ENCODE peak calls at places on chromosome 16, in four cellular contexts. X, V, P and E are unnamed samples. For H3K27me3, the result is how much of the 10 kb centered on the place peaks cover.

GRCh38 chr16:67672739-67673662 is 6.4 kb downstream of the C16orf86 start:
- DNase-seq in X (peak), V (peak), P (peak), E (no peak)

GRCh38 chr16:66266436-66267286 is 99.8 kb upstream of the CDH5 start:
- DNase-seq in X (no peak), V (peak), P (no peak), E (peak)

GRCh38 chr16:83068686-83069085 is 441.9 kb downstream of the CDH13 start:
- DNase-seq in X (no peak), V (no peak), P (no peak), E (no peak)

GRCh38 chr16:15952265-15952711 is 2.9 kb downstream of the ABCC1 start:
- DNase-seq in X (peak), V (peak), P (no peak), E (no peak)

GRCh38 chr16:65294708-65295107 is 172.8 kb upstream of the CDH11 start:
- DNase-seq in X (no peak), V (peak), P (no peak), E (no peak)

GRCh38 chr16:9047689-9048301 is 43.6 kb upstream of the HAPSTR1 start:
- DNase-seq in X (peak), V (peak), P (no peak), E (peak)

GRCh38 chr16:24988593-24989338 is 26.4 kb downstream of the ARHGAP17 start:
- DNase-seq in X (peak), V (peak), P (no peak), E (peak)

GRCh38 chr16:66874079-66874775 is 6.1 kb upstream of the PDP2 start:
- DNase-seq in X (no peak), V (no peak), P (no peak), E (peak)

GRCh38 chr16:27253526-27253930 is 15.0 kb downstream of the NSMCE1 start:
- DNase-seq in X (no peak), V (peak), P (no peak), E (peak)

GRCh38 chr16:66895697-66895995 is 15.3 kb downstream of the PDP2 start:
- DNase-seq in X (no peak), V (no peak), P (no peak), E (no peak)

GRCh38 chr16:84532299-84532724 is 27.9 kb upstream of the MEAK7 start:
- DNase-seq in X (peak), V (peak), P (no peak), E (peak)

GRCh38 chr16:56688762-56689161 is 6.5 kb downstream of the MT1X start:
- DNase-seq in X (no peak), V (no peak), P (no peak), E (no peak)

GRCh38 chr16:79823644-79824043 is 223.1 kb upstream of the MAF start:
- DNase-seq in X (no peak), V (no peak), P (no peak), E (no peak)

GRCh38 chr16:4085405-4085970 is 30.8 kb downstream of the ADCY9 start:
- DNase-seq in X (no peak), V (peak), P (no peak), E (no peak)

GRCh38 chr16:71421911-71422310 is 19.9 kb downstream of the TLE7 start:
- DNase-seq in X (peak), V (no peak), P (no peak), E (no peak)

GRCh38 chr16:87066695-87067556 is 250.3 kb downstream of the C16orf95 start:
- DNase-seq in X (no peak), V (peak), P (no peak), E (no peak)

GRCh38 chr16:87064731-87065720 is 252.2 kb downstream of the C16orf95 start:
- DNase-seq in X (no peak), V (no peak), P (no peak), E (no peak)

GRCh38 chr16:87068316-87068715 is 248.9 kb downstream of the C16orf95 start:
- DNase-seq in X (no peak), V (no peak), P (no peak), E (peak)

GRCh38 chr16:87067890-87068289 is 249.3 kb downstream of the C16orf95 start:
- DNase-seq in X (no peak), V (no peak), P (no peak), E (no peak)

DNA sequence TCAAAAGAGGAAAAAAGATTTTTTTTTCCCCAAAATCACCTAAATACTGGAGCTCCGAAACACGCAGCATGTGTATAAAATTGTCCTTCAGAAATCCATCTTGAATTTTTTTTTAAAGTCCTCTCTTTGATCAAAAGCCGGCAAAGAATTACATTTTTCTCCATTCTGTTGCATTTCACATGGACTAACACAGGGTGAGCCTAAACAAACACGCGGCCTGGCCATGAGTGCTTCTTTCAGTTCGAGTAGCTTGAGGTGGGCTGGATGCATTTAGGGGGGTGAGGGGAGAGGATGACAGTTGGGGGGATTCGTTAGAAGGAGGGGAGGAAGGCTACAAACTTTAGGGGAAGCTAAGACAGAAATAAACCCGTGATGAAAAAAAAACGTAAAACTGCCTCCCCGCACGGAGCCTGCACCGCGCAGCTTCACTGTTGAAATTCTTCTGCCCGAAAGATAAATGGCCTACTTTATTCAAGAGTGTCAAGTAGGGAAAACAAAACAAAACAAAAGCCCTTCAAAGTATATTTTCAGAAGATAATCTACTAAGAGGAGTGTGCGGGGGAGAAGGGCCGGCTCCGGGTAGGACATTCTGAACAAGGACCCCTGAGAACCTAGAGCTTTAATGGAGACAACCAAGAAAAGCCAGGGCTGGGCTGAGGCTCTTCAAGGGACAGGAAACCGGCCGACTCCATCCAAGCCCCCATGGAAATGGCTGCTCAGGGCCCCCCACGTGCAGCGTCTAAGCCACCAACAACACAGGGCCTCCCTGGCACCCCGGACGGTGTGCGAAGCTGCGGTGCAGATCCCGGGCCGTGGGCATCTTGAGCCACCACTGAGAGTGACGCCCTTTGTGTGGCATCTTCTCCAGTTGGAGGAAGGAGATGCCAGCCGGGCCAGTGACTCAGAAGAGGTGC is 251.2 kb downstream of the C16orf95 start:
- DNase-seq in X (no peak), V (peak), P (no peak), E (no peak)
- H3K27me3 ChIP-seq in X (under half), V (under half), P (under half), E (under half)

GRCh38 chr16:1181715-1182671 is 29.1 kb downstream of the CACNA1H start:
- DNase-seq in X (no peak), V (peak), P (no peak), E (peak)

GRCh38 chr16:1184156-1184868 is 31.4 kb downstream of the CACNA1H start:
- DNase-seq in X (no peak), V (no peak), P (no peak), E (no peak)

GRCh38 chr16:1178295-1178910 is 25.5 kb downstream of the CACNA1H start:
- DNase-seq in X (no peak), V (no peak), P (no peak), E (no peak)

GRCh38 chr16:1183235-1183907 is 30.5 kb downstream of the CACNA1H start:
- DNase-seq in X (no peak), V (peak), P (no peak), E (peak)

GRCh38 chr16:1180772-1181714 is 28.1 kb downstream of the CACNA1H start:
- DNase-seq in X (no peak), V (no peak), P (no peak), E (no peak)
- H3K27ac ChIP-seq in X (no peak), V (peak), P (no peak), E (no peak)

DNA sequence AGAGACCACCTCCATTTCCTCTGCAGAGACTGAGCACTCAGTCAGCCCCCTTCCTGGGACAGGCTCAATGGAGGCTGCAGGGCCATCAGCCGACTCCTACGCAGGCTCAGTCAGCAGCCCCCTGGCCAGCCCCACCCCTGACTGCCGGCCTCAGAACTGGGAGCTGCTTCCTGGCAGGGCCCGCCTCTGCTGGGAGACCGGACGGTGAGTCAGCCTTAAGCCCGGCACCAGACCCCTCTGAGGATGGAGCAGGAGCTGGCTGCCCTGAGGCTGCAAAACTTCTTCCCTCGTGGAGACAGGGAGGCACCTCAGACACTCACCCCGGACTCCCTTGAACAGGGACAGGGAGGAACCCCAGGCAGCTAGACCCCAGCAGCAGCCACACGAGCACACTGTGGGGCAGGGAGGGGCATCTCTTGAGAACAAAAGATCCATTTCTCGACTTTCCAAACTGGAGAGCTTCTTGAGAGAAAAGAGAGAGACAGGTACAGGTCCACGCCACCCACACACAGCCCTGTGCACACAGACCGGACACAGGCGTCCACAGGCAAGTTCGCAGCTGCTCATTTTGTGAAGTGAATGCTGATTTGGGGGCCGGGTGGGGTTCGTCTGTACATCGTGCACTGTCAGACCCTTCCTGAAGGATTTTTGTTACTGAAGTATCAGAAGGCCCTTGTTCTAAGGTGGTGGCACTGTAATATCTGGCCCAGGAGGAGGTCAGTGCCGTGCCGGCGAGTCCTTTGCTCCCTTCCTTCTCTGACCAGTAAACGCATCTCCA is 1.3 kb upstream of the TUBB3 start:
- DNase-seq in X (peak), V (peak), P (no peak), E (peak)
- H3K27me3 ChIP-seq in X (under half), V (under half), P (under half), E (under half)

GRCh38 chr16:29730649-29731048 is 15.1 kb downstream of the C16orf54 start:
- DNase-seq in X (no peak), V (no peak), P (no peak), E (no peak)

GRCh38 chr16:29726845-29727379 is 18.9 kb downstream of the C16orf54 start:
- DNase-seq in X (no peak), V (no peak), P (no peak), E (no peak)

GRCh38 chr16:29734826-29735225 is 11.0 kb downstream of the C16orf54 start:
- DNase-seq in X (no peak), V (no peak), P (no peak), E (no peak)

GRCh38 chr16:29727452-29727851 is 18.3 kb downstream of the C16orf54 start:
- DNase-seq in X (no peak), V (no peak), P (no peak), E (no peak)

DNA sequence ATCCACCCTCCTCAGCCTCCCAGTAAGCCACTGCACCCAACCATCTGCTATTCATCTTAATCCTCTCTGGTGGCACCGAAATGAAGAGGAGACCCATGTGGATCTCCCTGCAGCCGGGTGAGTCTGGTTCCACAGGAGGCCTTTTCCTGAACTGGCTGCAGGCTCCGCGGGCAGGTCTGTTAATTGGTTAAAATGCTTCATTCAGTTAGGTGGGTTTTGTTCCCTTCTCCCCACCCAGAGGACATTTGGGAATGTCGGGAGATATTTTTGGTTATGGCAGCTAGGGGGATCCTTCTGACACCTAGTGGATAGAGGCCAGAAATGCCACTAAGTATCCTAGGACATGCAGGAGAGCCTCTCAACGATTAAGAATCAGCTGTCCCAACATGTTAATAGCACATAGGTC is 16.7 kb downstream of the C16orf54 start:
- DNase-seq in X (peak), V (no peak), P (no peak), E (no peak)
- H3K27ac ChIP-seq in X (no peak), V (no peak), P (no peak), E (no peak)

GRCh38 chr16:22816475-22816874 is 2.5 kb downstream of the HS3ST2 start:
- DNase-seq in X (no peak), V (peak), P (no peak), E (no peak)
- H3K27me3 ChIP-seq in X (half or more), V (under half), P (under half), E (under half)